ENCODE peak calls at places on chromosomes 7 and 10, in four cellular contexts. I is left ventricle myocardium inferior, H is Peyer's patch, L is thoracic aorta. P is an unnamed sample. For H3K4me1, the result is how much of the 10 kb centered on the place peaks cover.

GRCh38 chr7:46133076-46133475 is 212.0 kb upstream of the IGFBP3 start:
- DNase-seq in I (no peak), H (no peak), L (no peak), P (no peak)

GRCh38 chr10:18651324-18652007 is at the start of gene NSUN6:
- DNase-seq in I (peak), H (peak), L (peak), P (peak)

GRCh38 chr10:70950062-70950461 is 61.7 kb upstream of the PCBD1 start:
- DNase-seq in I (no peak), H (no peak), L (no peak), P (no peak)

GRCh38 chr10:126082067-126082466 is 185.7 kb downstream of the FANK1 start:
- DNase-seq in I (no peak), H (no peak), L (no peak), P (no peak)

GRCh38 chr10:12259988-12260387 is 64.0 kb downstream of the CDC123 start:
- DNase-seq in I (no peak), H (no peak), L (no peak), P (no peak)

GRCh38 chr7:98276241-98276761 is 5.2 kb upstream of the BRI3 start:
- DNase-seq in I (no peak), H (no peak), L (no peak), P (no peak)

GRCh38 chr10:98308602-98309365 is 40.8 kb upstream of the LOXL4 start:
- DNase-seq in I (no peak), H (no peak), L (no peak), P (no peak)

GRCh38 chr10:27816305-27816704 is 70.7 kb upstream of the MKX start:
- DNase-seq in I (no peak), H (no peak), L (no peak), P (no peak)

GRCh38 chr7:21939136-21939857 is 6.4 kb downstream of the CDCA7L start:
- DNase-seq in I (no peak), H (no peak), L (no peak), P (peak)

GRCh38 chr7:115008465-115009114 is 86.7 kb downstream of the MDFIC start:
- DNase-seq in I (peak), H (no peak), L (no peak), P (peak)

GRCh38 chr10:88108115-88108610 is 244.7 kb downstream of the PTEN start:
- DNase-seq in I (no peak), H (peak), L (no peak), P (peak)

GRCh38 chr10:103598654-103599115 is 105.2 kb downstream of the NEURL1 start:
- DNase-seq in I (no peak), H (no peak), L (no peak), P (peak)

GRCh38 chr7:76000566-76000965 is 6.2 kb upstream of the TMEM120A start:
- DNase-seq in I (no peak), H (no peak), L (no peak), P (no peak)

GRCh38 chr7:36391436-36392198 is 2.0 kb downstream of the ANLN start:
- DNase-seq in I (no peak), H (no peak), L (no peak), P (no peak)

GRCh38 chr7:114356133-114356532 is 58.5 kb upstream of the FOXP2 start:
- DNase-seq in I (no peak), H (no peak), L (no peak), P (no peak)

GRCh38 chr7:40299097-40299496 is 164.3 kb downstream of the SUGCT start:
- DNase-seq in I (no peak), H (no peak), L (no peak), P (no peak)

GRCh38 chr10:91164520-91165065 is 55.9 kb upstream of the PCGF5 start:
- DNase-seq in I (no peak), H (no peak), L (no peak), P (no peak)

GRCh38 chr7:46628389-46628788 is 707.3 kb upstream of the IGFBP3 start:
- DNase-seq in I (no peak), H (no peak), L (no peak), P (no peak)

GRCh38 chr7:30478349-30479228 is at the start of gene NOD1:
- DNase-seq in I (peak), H (peak), L (no peak), P (peak)

DNA sequence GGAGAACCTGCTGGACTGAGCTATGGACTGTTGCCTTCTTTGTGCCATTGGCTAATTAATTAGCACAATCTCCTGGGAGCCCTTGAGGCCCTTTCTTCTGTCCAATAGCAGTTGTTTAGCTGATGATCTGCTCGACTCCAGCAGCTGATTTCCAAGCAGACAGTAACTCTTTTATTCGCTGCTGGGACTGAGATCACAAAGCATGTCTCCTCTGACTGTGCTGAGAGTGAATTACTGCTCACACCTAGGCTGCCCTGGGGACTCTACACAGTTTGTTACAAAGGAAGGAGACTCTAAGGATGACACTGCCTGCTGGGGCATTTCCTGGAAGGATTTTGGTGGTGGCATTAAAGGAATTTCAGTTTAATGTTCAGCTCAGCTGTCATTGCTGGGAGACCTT is 31.4 kb downstream of the CASP7 start:
- DNase-seq in I (no peak), H (no peak), L (no peak), P (no peak)
- H3K4me1 ChIP-seq in I (under half), H (under half), L (under half), P (under half)

DNA sequence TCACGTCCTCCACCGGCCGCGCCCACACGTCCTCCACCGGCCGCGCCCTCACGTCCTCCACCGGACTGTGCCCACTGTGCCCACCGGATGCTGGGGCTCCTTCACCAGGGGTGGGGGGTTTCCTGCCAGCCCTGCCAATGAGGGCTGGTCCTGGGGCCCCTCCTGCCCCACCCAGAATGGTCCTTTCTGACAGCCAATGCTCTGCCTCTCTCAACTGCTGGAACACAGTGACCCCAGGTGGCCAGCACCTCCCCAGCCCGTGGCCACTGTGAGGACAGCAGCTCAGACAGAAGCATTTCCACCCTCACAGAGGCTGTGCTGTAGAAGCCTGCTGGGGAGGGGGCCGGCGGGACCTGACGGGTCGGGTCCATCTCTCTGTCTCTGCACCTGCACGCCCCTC is 90.1 kb upstream of the DNAAF5 start:
- DNase-seq in I (no peak), H (no peak), L (no peak), P (no peak)
- TF ChIP-seq CTCF in I (peak), H (no peak), L (peak), P (peak)

GRCh38 chr10:26489081-26489480 is 50.9 kb downstream of the APBB1IP start:
- DNase-seq in I (no peak), H (no peak), L (no peak), P (no peak)
- H3K4me1 ChIP-seq in I (under half), H (under half), L (under half), P (under half)

GRCh38 chr10:101767600-101767945 is 8.3 kb downstream of the FGF8 start:
- DNase-seq in I (no peak), H (no peak), L (no peak), P (no peak)
- TF ChIP-seq CTCF in I (no peak), H (no peak), L (no peak), P (no peak)

GRCh38 chr10:44965651-44966097 is 6.1 kb downstream of the RASSF4 start:
- DNase-seq in I (no peak), H (no peak), L (no peak), P (no peak)

GRCh38 chr10:44967596-44967995 is 8.0 kb downstream of the RASSF4 start:
- DNase-seq in I (no peak), H (no peak), L (no peak), P (peak)

GRCh38 chr10:44968101-44968886 is 8.7 kb downstream of the RASSF4 start:
- DNase-seq in I (no peak), H (peak), L (no peak), P (peak)

GRCh38 chr10:44966129-44966815 is 6.7 kb downstream of the RASSF4 start:
- DNase-seq in I (no peak), H (no peak), L (no peak), P (no peak)

DNA sequence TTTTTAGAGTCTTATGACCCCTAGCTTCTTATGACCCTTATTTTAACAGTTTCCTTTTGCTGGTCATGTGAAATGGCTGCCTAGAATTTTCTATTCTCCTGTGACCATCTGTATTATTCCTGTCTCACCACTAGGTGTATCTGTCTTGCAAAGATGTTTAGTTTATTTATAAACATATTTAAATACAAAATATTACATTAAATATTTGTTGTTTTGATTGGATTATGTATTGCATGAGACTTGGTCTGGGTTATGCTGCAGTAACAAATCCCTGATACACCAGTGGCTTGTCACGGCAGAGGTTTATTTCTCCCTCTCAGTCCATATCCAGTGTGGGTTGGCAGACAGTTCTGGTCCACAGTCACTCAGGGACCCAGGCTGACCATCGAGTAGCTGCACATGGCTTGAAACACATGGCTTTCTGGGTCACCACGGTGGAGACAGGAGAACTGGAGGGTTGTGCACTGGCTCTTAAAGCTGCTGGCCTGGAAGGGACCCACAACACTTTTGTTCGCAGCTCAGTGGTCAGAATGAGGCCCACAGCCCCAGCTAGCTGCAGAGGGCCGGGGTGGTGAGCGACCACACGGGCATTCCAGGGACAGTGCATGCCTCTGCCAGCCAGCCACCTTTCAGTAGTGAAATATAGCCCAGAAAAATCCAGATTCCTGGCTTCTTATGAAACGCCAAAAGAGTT is 7.4 kb downstream of the RASSF4 start:
- DNase-seq in I (no peak), H (no peak), L (no peak), P (peak)
- H3K4me1 ChIP-seq in I (half or more), H (under half), L (half or more), P (half or more)

DNA sequence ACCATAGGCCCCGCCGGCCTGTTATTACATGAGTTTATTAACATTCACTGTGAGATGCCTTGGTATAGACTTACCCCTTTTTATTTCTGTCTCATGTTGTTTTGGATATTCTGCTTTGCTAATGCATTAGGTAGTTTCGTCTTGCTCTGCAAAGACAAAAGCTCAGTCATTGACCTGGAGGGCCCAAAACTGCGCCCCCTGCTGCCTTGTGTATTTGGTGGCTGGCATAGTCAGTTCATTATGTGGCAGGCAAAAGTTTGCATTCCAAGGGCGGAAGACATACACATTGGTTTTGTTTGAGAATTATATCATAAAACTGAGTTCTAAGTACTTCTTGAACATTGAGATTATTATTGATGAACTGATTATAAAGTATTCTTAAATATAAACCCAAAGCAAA is 372.5 kb downstream of the SDK1 start:
- DNase-seq in I (peak), H (peak), L (no peak), P (no peak)
- TF ChIP-seq CTCF in I (peak), H (no peak), L (no peak), P (no peak)

GRCh38 chr7:116216956-116217570 is 6.7 kb downstream of the TES start:
- DNase-seq in I (no peak), H (no peak), L (no peak), P (no peak)

GRCh38 chr7:116218051-116218645 is 7.8 kb downstream of the TES start:
- DNase-seq in I (no peak), H (no peak), L (no peak), P (no peak)

GRCh38 chr7:116218747-116219146 is 8.4 kb downstream of the TES start:
- DNase-seq in I (no peak), H (no peak), L (no peak), P (no peak)

GRCh38 chr7:116222501-116222900 is 12.2 kb downstream of the TES start:
- DNase-seq in I (no peak), H (no peak), L (no peak), P (no peak)

DNA sequence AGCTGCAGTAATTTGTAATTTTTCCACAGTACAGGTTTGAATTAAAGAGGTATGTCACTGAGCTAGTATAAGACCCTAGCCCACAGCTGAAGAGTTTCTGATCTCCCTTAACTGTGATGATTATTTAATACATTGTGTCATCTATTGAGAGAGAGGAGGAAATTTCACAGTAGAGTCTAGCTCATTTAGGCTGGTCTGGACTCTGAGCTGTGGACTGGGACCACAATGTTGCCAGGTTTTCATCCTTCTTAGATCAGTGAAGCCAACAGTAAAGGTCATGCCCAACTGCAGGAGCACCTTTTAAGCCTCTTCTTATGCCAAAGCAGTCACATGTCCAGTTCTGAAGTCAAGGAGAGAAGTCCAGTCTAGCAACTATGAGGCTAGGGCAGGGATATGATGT is 8.9 kb downstream of the TES start:
- DNase-seq in I (no peak), H (no peak), L (no peak), P (no peak)
- H3K4me1 ChIP-seq in I (under half), H (under half), L (half or more), P (under half)

P was measured in upper lobe of left lung.